ENCODE peak calls at places on chromosomes 2 and 18, in ten cellular contexts. G is hippocampal formation; Z is SK-MEL-5; M is breast epithelium; W is activated CD8-positive, alpha-beta memory T cell treated with anti-CD3 and anti-CD28 coated beads for 48 hours; Y is DMS153; P is GM03348; D is stimulated activated CD4-positive, alpha-beta T cell treated with anti-CD3 and anti-CD28 coated beads, Interleukin-4, amount 100 ng/mL, for 48 hours; F is ureter; V is CD8-positive, alpha-beta memory T cell. N is an unnamed sample.

GRCh38 chr2:155690785-155691184 is 641.7 kb downstream of the NR4A2 start:
- DNase-seq in Z (no peak), G (no peak), D (no peak), F (no peak), M (no peak), V (no peak), Y (no peak), W (no peak), P (no peak), N (no peak)

GRCh38 chr2:108594982-108595464 is 60.8 kb downstream of the LIMS1 start:
- DNase-seq in P (peak), D (no peak), Z (peak), M (no peak), Y (no peak), V (no peak), W (no peak), G (no peak), F (no peak), N (no peak)

GRCh38 chr2:230678451-230678850 is 34.2 kb upstream of the CAB39 start:
- DNase-seq in P (no peak), Y (no peak), D (no peak), Z (no peak), F (no peak), V (no peak), G (no peak), M (no peak), W (no peak), N (no peak)

GRCh38 chr2:202510911-202511310 is 123.9 kb upstream of the FAM117B start:
- DNase-seq in P (peak), W (no peak), V (no peak), Y (no peak), D (no peak), F (no peak), Z (no peak), M (no peak), G (no peak), N (no peak)

GRCh38 chr18:69529151-69529550 is 128.5 kb downstream of the DOK6 start:
- DNase-seq in W (no peak), V (no peak), P (no peak), G (no peak), M (no peak), Y (no peak), F (no peak), Z (no peak), D (no peak), N (no peak)

GRCh38 chr2:179550849-179551248 is 286.2 kb upstream of the SESTD1 start:
- DNase-seq in V (no peak), P (no peak), Z (no peak), W (no peak), M (no peak), Y (no peak), F (no peak), G (no peak), D (no peak), N (no peak)

GRCh38 chr18:61833978-61834377 is 58.8 kb downstream of the RNF152 start:
- DNase-seq in V (no peak), G (no peak), P (no peak), Y (no peak), Z (no peak), D (no peak), F (no peak), M (no peak), W (no peak), N (no peak)

GRCh38 chr18:36274296-36274695 is 23.2 kb upstream of the FHOD3 start:
- DNase-seq in Y (no peak), G (no peak), P (no peak), M (no peak), Z (no peak), V (no peak), F (no peak), D (no peak), W (no peak), N (no peak)

GRCh38 chr2:61759718-61760117 is 94.1 kb downstream of the FAM161A start:
- DNase-seq in M (no peak), Z (peak), F (no peak), Y (no peak), W (no peak), D (no peak), V (no peak), G (no peak), P (peak), N (no peak)

GRCh38 chr2:217854684-217855083 is 148.1 kb downstream of the TNS1 start:
- DNase-seq in V (no peak), G (no peak), W (no peak), D (no peak), P (no peak), M (no peak), F (no peak), Z (no peak), Y (no peak), N (no peak)

GRCh38 chr2:124485659-124486058 is 460.6 kb downstream of the CNTNAP5 start:
- DNase-seq in P (no peak), Z (peak), M (no peak), Y (no peak), D (no peak), F (no peak), V (no peak), W (no peak), G (no peak), N (no peak)

GRCh38 chr2:1791670-1792069 is 47.4 kb upstream of the PXDN start:
- DNase-seq in Y (no peak), W (no peak), P (peak), D (no peak), G (no peak), V (no peak), M (no peak), F (no peak), Z (no peak), N (no peak)

GRCh38 chr2:199303814-199304213 is 153.9 kb downstream of the SATB2 start:
- DNase-seq in P (peak), F (no peak), Z (no peak), M (peak), G (no peak), Y (no peak), D (no peak), W (no peak), V (no peak), N (no peak)

GRCh38 chr2:159044804-159045286 is 76.4 kb downstream of the TANC1 start:
- DNase-seq in Y (no peak), V (no peak), G (no peak), P (peak), M (peak), F (no peak), D (no peak), W (no peak), Z (no peak), N (no peak)

GRCh38 chr2:112795720-112796119 is 11.4 kb upstream of the IL1A start:
- DNase-seq in V (no peak), Y (no peak), D (no peak), P (no peak), F (peak), Z (no peak), G (no peak), W (no peak), M (no peak), N (no peak)

N was measured in activated T-helper 9 cell treated with anti-CD3 and anti-CD28 coated beads, Interleukin-2, amount 50 U/mL, for 16 hours.